ENCODE peak calls at places on chromosomes 11 and 22, in four cellular contexts. H is fibroblast of mammary gland, I is HFF-Myc, O is bronchial epithelial cell. Z is an unnamed sample.

GRCh38 chr22:42018224-42018623 is 19.6 kb downstream of the WBP2NL start:
- DNase-seq in O (no peak), H (no peak), I (no peak), Z (no peak)

GRCh38 chr11:34650528-34650927 is 29.6 kb downstream of the EHF start:
- DNase-seq in H (peak), I (no peak), O (no peak), Z (no peak)

GRCh38 chr11:120674537-120674936 is 163.0 kb downstream of the GRIK4 start:
- DNase-seq in H (no peak), I (no peak), O (no peak), Z (peak)

GRCh38 chr11:46055371-46055770 is 65.9 kb downstream of the PHF21A start:
- DNase-seq in H (peak), I (no peak), O (no peak), Z (peak)

GRCh38 chr11:71112990-71113389 is 139.4 kb downstream of the SHANK2 start:
- DNase-seq in I (no peak), H (no peak), O (no peak), Z (no peak)

GRCh38 chr11:34749666-34750659 is 129.1 kb downstream of the EHF start:
- DNase-seq in I (peak), O (peak), H (peak), Z (peak)

GRCh38 chr11:64746486-64746885 is 2.5 kb upstream of the RASGRP2 start:
- DNase-seq in I (no peak), H (no peak), O (no peak), Z (no peak)

GRCh38 chr22:16959345-16959930 is 48.6 kb downstream of the GAB4 start:
- DNase-seq in O (no peak), I (no peak), H (no peak), Z (no peak)

GRCh38 chr11:66219846-66220565 is 48.4 kb upstream of the RAB1B start:
- DNase-seq in H (no peak), I (no peak), O (no peak), Z (no peak)

GRCh38 chr11:119091966-119092879 is 7.5 kb downstream of the HMBS start:
- DNase-seq in O (no peak), H (no peak), I (no peak), Z (no peak)

GRCh38 chr11:61918251-61919112 is 1.1 kb upstream of the RAB3IL1 start:
- DNase-seq in I (no peak), O (no peak), H (peak), Z (no peak)

GRCh38 chr11:106697058-106697457 is 321.2 kb downstream of the GUCY1A2 start:
- DNase-seq in O (peak), I (no peak), H (peak), Z (peak)

GRCh38 chr22:41768420-41768819 is 32.1 kb upstream of the CCDC134 start:
- DNase-seq in H (peak), I (no peak), O (peak), Z (no peak)

GRCh38 chr11:45413156-45413833 is 127.2 kb upstream of the SYT13 start:
- DNase-seq in I (no peak), O (no peak), H (no peak), Z (no peak)

GRCh38 chr11:33315822-33316221 is 58.6 kb downstream of the HIPK3 start:
- DNase-seq in O (no peak), H (no peak), I (no peak), Z (no peak)

GRCh38 chr11:70721006-70721405 is 322.7 kb downstream of the CTTN start:
- DNase-seq in H (no peak), O (no peak), I (no peak), Z (no peak)

GRCh38 chr22:30232716-30233218 is 13.8 kb downstream of the LIF start:
- DNase-seq in I (no peak), O (no peak), H (peak), Z (no peak)

GRCh38 chr11:10444725-10445286 is 10.3 kb upstream of the AMPD3 start:
- DNase-seq in H (no peak), I (no peak), O (no peak), Z (no peak)

GRCh38 chr11:34192481-34193401 is 87.3 kb downstream of the NAT10 start:
- DNase-seq in O (peak), H (peak), I (peak), Z (peak)

GRCh38 chr22:17845340-17845739 is 71.1 kb upstream of the BID start:
- DNase-seq in O (peak), H (no peak), I (no peak), Z (no peak)

GRCh38 chr22:47596176-47596690 is 833.8 kb downstream of the TBC1D22A start:
- DNase-seq in O (no peak), I (no peak), H (no peak), Z (no peak)

GRCh38 chr11:62593434-62594044 is 2.2 kb upstream of the TUT1 start:
- DNase-seq in H (peak), I (no peak), O (peak), Z (no peak)

GRCh38 chr11:2573240-2574042 is 126.4 kb downstream of the KCNQ1OT1 start:
- DNase-seq in H (no peak), I (no peak), O (no peak), Z (no peak)

GRCh38 chr11:117687776-117688175 is 109.2 kb downstream of the DSCAML1 start:
- DNase-seq in H (no peak), O (no peak), I (no peak), Z (no peak)

GRCh38 chr11:128670631-128671030 is 23.2 kb upstream of the FLI1 start:
- DNase-seq in H (no peak), I (no peak), O (no peak), Z (no peak)

GRCh38 chr11:9074338-9075029 is 16.9 kb downstream of the SCUBE2 start:
- DNase-seq in H (no peak), O (no peak), I (no peak), Z (no peak)

GRCh38 chr11:118113031-118113430 is 26.3 kb upstream of the SMIM35 start:
- DNase-seq in H (no peak), O (no peak), I (no peak), Z (no peak)

GRCh38 chr11:17803751-17804334 is 69.3 kb downstream of the KCNC1 start:
- DNase-seq in O (no peak), I (no peak), H (no peak), Z (no peak)

GRCh38 chr11:9529333-9529648 is 44.2 kb upstream of the WEE1 start:
- DNase-seq in H (peak), I (no peak), O (no peak), Z (no peak)

GRCh38 chr11:28140689-28141455 is 32.7 kb downstream of the METTL15 start:
- DNase-seq in H (no peak), O (peak), I (no peak), Z (no peak)

GRCh38 chr22:17931400-17931825 is 92.9 kb downstream of the MICAL3 start:
- DNase-seq in O (no peak), I (no peak), H (no peak), Z (no peak)

GRCh38 chr11:106986261-106986660 is 32.0 kb downstream of the GUCY1A2 start:
- DNase-seq in I (peak), H (peak), O (peak), Z (no peak)

GRCh38 chr11:121575250-121575962 is 122.6 kb upstream of the SORL1-AS1 start:
- DNase-seq in I (no peak), O (no peak), H (peak), Z (no peak)

GRCh38 chr11:17604913-17605230 is 57.8 kb downstream of the OTOG start:
- DNase-seq in O (no peak), I (no peak), H (no peak), Z (no peak)

GRCh38 chr22:49972163-49973017 is 11.8 kb downstream of the PIM3 start:
- DNase-seq in O (no peak), I (no peak), H (no peak), Z (no peak)

GRCh38 chr11:111602865-111603632 is 800 bp downstream of the SIK2 start:
- DNase-seq in O (peak), H (peak), I (no peak), Z (no peak)

GRCh38 chr22:35434061-35434750 is 34.3 kb downstream of the MCM5 start:
- DNase-seq in H (peak), I (no peak), O (no peak), Z (no peak)

GRCh38 chr22:35431483-35432205 is 31.7 kb downstream of the MCM5 start:
- DNase-seq in O (no peak), H (no peak), I (no peak), Z (no peak)

GRCh38 chr22:35426801-35427140 is 26.8 kb downstream of the MCM5 start:
- DNase-seq in H (no peak), I (no peak), O (no peak), Z (no peak)

GRCh38 chr22:35432226-35432905 is 32.4 kb downstream of the MCM5 start:
- DNase-seq in I (no peak), H (no peak), O (no peak), Z (no peak)

GRCh38 chr22:35430897-35431322 is 31.0 kb downstream of the MCM5 start:
- DNase-seq in I (peak), O (peak), H (peak), Z (peak)
- TF ChIP-seq CTCF in I (peak), O (peak), H (peak), Z (peak)

GRCh38 chr11:75069473-75069872 is 27.2 kb downstream of the OR2AT4 start:
- DNase-seq in I (no peak), O (no peak), H (no peak), Z (no peak)

GRCh38 chr11:75078233-75078632 is 18.4 kb downstream of the OR2AT4 start:
- DNase-seq in I (no peak), O (no peak), H (peak), Z (no peak)

GRCh38 chr11:75072582-75072981 is 24.1 kb downstream of the OR2AT4 start:
- DNase-seq in H (no peak), I (no peak), O (no peak), Z (no peak)

GRCh38 chr11:75077316-75077715 is 19.4 kb downstream of the OR2AT4 start:
- DNase-seq in O (peak), I (no peak), H (peak), Z (no peak)

GRCh38 chr11:75073459-75074190 is 23.1 kb downstream of the OR2AT4 start:
- DNase-seq in I (no peak), H (no peak), O (peak), Z (no peak)
- TF ChIP-seq CTCF in I (peak), H (peak), O (no peak), Z (no peak)

GRCh38 chr11:11788067-11788710 is 53.6 kb upstream of the USP47 start:
- DNase-seq in O (no peak), H (no peak), I (no peak), Z (no peak)
- TF ChIP-seq CTCF in O (no peak), H (no peak), I (no peak), Z (no peak)

GRCh38 chr11:69588270-69588669 is 52.7 kb upstream of the CCND1 start:
- DNase-seq in H (peak), O (peak), I (peak), Z (peak)
- TF ChIP-seq CTCF in H (peak), O (peak), I (peak), Z (peak)

DNA sequence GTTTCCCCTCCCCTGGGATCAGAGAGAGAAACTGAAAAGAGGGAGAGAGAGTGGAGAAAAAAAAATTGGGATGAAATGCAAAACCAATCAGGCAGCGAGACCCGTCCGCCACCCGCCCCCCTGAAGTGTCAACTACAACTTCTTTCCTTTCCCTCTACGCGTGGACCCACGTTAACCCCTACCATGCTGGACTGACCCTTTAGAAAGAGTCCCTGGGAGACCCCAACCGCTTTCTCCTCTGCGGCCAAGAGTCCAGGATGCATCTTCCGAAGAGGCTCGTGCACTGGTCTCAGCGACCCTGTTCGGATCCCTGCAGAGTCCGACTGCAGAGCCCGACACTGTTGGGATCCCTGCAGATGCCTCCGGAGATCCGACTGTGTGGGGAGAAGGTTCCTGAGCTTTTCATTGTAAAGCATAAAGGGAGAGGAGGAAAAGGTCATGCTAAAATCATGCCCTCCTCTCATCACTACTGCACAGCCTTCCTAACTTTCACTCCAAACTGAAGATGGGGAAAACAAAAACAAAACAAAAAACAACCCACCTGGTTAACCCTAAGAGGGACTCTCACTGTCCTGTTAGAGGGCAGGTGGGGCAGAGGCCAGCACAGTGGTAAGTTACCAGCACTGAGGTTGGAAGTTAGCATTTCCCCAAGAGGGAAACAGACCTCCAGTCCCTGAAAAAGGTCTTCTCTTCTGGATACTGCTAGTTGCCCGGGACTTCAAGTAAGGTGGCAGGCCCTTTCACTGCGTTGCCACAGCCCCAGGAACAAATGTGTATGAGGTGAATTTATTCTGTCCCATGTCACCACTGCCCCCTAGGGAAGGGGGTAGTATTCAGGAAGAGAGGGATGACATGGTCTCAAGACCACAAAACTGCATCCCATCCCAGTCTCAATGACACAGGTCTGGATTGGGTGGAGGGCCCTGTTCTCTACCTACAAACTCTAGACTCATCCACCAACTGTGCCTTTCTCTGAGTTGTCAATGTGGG is 578 bp upstream of the ADAMTS8 start:
- DNase-seq in O (no peak), H (no peak), I (no peak), Z (no peak)
- TF ChIP-seq CTCF in O (no peak), H (no peak), I (peak), Z (no peak)

Z was measured in AG04449.